ENCODE peak calls at places on chromosomes 5 and 9, in eight cellular contexts. K is psoas muscle, S is uterus, Y is thoracic aorta, P is MM.1S, G is GM23338, M is heart right ventricle, I is Panc1. O is an unnamed sample.

GRCh38 chr5:131684051-131684450 is 49.0 kb upstream of the RAPGEF6 start:
- DNase-seq in K (no peak), S (no peak), Y (no peak), P (no peak), G (no peak), M (no peak), I (no peak), O (no peak)

GRCh38 chr9:79116064-79116463 is 455.7 kb upstream of the TLE4 start:
- DNase-seq in K (no peak), S (no peak), Y (no peak), P (no peak), G (no peak), M (no peak), I (no peak), O (no peak)

GRCh38 chr9:121684381-121685145 is 33.1 kb downstream of the DAB2IP start:
- DNase-seq in K (peak; percentile 64), S (peak; percentile 46), Y (no peak), P (peak; percentile 37), G (peak; percentile 90), M (peak; percentile 68), I (no peak), O (no peak)

GRCh38 chr5:103907001-103907400 is 344.4 kb upstream of the NUDT12 start:
- DNase-seq in K (no peak), S (no peak), Y (no peak), P (no peak), G (no peak), M (no peak), I (no peak), O (no peak)

GRCh38 chr9:131620764-131621520 is 75.6 kb downstream of the PRRT1B start:
- DNase-seq in K (no peak), S (no peak), Y (no peak), P (no peak), G (no peak), M (no peak), I (no peak), O (no peak)

GRCh38 chr5:100828071-100828689 is 74.9 kb downstream of the ST8SIA4 start:
- DNase-seq in K (no peak), S (no peak), Y (no peak), P (no peak), G (no peak), M (no peak), I (no peak), O (no peak)

GRCh38 chr5:137034764-137035479 is 464.2 kb downstream of the SPOCK1 start:
- DNase-seq in K (no peak), S (no peak), Y (no peak), P (no peak), G (no peak), M (no peak), I (no peak), O (no peak)

GRCh38 chr9:87865626-87866025 is 17.1 kb upstream of the SPATA31E1 start:
- DNase-seq in K (no peak), S (no peak), Y (no peak), P (no peak), G (no peak), M (no peak), I (no peak), O (no peak)

GRCh38 chr5:370959-371810 is 49.7 kb downstream of the AHRR start:
- DNase-seq in K (no peak), S (no peak), Y (no peak), P (no peak), G (no peak), M (no peak), I (no peak), O (no peak)

GRCh38 chr5:31573494-31573893 is 41.4 kb downstream of the C5orf22 start:
- DNase-seq in K (no peak), S (no peak), Y (no peak), P (no peak), G (no peak), M (no peak), I (no peak), O (no peak)

GRCh38 chr9:38417003-38417965 is 7.0 kb downstream of the IGFBPL1 start:
- DNase-seq in K (no peak), S (no peak), Y (no peak), P (no peak), G (peak; percentile 89), M (no peak), I (no peak), O (no peak)

GRCh38 chr9:131709741-131710499 is 30.0 kb downstream of the RAPGEF1 start:
- DNase-seq in K (peak; percentile 69), S (no peak), Y (no peak), P (no peak), G (peak; percentile 35), M (no peak), I (no peak), O (no peak)

GRCh38 chr9:68973619-68974018 is 40.3 kb downstream of the PRKACG start:
- DNase-seq in K (no peak), S (no peak), Y (no peak), P (no peak), G (no peak), M (peak; percentile 38), I (no peak), O (no peak)
- H3K4me3 ChIP-seq in K (no peak overlapping the region), S (no peak overlapping the region), Y (peak overlapping the region; percentile 53), P (no peak overlapping the region), G (no peak overlapping the region), M (peak overlapping the region; percentile 32), I (no peak overlapping the region), O (peak overlapping the region; percentile 10)

DNA sequence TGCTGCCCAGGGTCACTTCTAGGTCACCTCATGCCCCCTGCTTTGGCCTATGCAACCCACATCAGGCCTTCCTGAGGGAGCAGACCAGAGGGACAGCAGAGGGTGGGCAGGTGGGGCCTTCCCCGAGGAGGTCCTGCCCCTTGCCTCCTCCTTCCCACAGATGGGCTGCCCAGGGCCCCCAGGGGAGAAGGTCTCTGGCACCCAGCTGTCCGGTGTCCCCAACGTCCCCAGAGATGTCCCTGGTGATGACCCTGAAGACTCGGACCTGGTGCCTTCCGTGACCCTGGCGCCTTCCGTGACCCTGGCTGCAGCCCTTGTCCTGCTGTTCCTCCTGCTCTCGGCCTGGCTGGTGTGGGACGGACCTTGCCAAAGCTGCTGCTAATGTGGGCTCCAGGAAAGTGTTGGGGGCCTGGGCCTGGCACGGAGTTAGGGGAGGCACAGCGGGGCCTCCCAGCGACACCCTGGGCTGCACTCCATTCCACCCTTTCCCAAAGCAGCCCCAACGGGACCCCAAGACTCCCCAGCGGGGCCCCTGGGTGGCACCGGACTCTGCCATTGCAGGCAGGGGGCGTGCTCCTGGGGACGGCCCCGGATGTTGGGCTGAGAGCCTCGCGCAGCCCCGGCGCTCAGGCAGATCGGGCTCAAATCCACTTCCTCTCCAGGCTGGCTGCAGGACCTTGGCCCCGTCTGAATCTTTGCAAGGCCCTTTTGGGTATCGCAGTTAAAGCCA is 6.8 kb upstream of the SLC2A6 start:
- DNase-seq in K (peak; percentile 46), S (no peak), Y (no peak), P (peak; percentile 9), G (no peak), M (no peak), I (no peak), O (no peak)
- H3K4me1 ChIP-seq in K (no peaks in the 10 kb centered on the region), S (no peaks in the 10 kb centered on the region), Y (no peaks in the 10 kb centered on the region), P (no peaks in the 10 kb centered on the region), G (no peaks in the 10 kb centered on the region), M (peaks cover 12% of the 10 kb centered on the region), I (peaks cover 2% of the 10 kb centered on the region), O (no peaks in the 10 kb centered on the region)

GRCh38 chr5:94812232-94812631 is 193.8 kb downstream of the SLF1 start:
- DNase-seq in K (no peak), S (no peak), Y (no peak), P (no peak), G (no peak), M (no peak), I (no peak), O (no peak)
- TF ChIP-seq CTCF in K (no peak), S (no peak), Y (no peak), P (no peak), G (peak; percentile 43), M (no peak), I (no peak), O (no peak)

DNA sequence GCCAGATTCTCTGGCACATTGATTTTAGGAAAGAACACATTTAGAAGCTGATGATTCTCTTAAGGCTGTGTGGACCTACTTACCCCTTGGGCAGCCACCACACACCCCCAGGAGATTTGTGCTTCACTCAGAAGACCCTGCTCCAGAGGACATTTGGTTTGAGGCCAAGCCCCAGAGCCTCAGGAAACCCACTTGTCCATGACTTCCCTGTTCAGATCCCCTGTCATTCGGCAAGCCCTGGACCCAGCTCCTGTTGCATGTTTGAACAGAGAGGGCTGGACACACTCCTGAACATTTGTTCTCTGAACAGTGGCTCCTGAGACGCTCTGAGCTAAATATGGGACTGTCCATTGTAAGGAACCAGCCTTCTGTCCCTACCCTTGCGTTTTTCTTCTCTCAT is 82.1 kb downstream of the AMBP start:
- DNase-seq in K (no peak), S (peak; percentile 11), Y (no peak), P (no peak), G (no peak), M (no peak), I (no peak), O (peak; percentile 31)
- H3K4me3 ChIP-seq in K (no peak overlapping the region), S (no peak overlapping the region), Y (no peak overlapping the region), P (no peak overlapping the region), G (no peak overlapping the region), M (no peak overlapping the region), I (no peak overlapping the region), O (no peak overlapping the region)

DNA sequence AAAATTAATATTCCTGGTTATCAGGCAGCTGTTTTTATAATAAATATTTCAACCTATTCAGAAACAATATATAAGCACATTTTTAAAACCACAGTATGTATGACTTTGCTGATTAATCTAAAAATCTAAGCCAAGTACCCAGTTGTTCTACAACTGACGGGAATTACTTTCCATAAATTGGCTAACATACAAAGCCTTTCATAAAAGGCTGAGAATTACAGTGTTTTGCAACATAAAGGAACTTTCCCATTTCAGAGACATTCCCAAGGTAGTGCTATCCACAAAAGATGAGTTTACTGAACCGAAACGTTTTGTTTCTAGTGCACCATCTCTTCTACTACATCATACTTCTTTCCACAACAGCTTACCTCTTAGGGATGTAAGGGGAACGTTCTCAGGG is 7.2 kb downstream of the RNF145 start:
- DNase-seq in K (no peak), S (no peak), Y (no peak), P (no peak), G (no peak), M (no peak), I (no peak), O (no peak)
- H3K4me1 ChIP-seq in K (peaks cover 22% of the 10 kb centered on the region), S (no peaks in the 10 kb centered on the region), Y (peaks cover 48% of the 10 kb centered on the region), P (peaks cover 13% of the 10 kb centered on the region), G (peaks cover 11% of the 10 kb centered on the region), M (peaks cover 92% of the 10 kb centered on the region), I (peaks cover 32% of the 10 kb centered on the region), O (peaks cover 51% of the 10 kb centered on the region)

DNA sequence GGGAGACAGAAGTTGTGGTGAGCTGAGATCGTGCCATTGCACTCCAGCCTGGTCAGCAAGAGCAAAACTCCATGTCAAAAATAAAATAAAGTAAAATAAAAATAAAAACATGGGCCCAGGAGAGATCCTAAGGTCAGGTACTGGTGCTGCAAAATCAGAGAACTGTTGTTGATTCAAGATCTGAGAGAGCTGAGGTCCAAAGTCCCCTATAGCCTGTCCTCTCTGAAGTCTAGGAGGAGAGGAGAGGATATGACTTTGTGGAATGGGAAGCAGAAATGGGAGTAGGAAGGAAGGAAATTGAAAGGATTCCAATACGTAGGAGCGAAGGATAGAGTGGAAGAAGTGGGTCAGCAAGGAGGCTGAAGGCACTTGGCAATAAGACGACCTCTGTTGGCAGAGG is 4.6 kb upstream of the OR1L4 start:
- DNase-seq in K (no peak), S (no peak), Y (no peak), P (no peak), G (no peak), M (no peak), I (no peak), O (no peak)
- TF ChIP-seq CTCF in K (no peak), S (no peak), Y (no peak), P (no peak), G (no peak), M (no peak), I (no peak), O (no peak)